ENCODE peak calls at places on chromosome 10, in seven cellular contexts. One of them, this sample, is unnamed.

GRCh38 chr10:42987575-42987974 is 89.3 kb upstream of the RET start:
- DNase-seq in SK-N-SH: no peak
- DNase-seq in WTC11: no peak
- DNase-seq in GM12864: no peak
- DNase-seq in left lung: peak; percentile 25
- DNase-seq in Caco-2: peak; percentile 54
- DNase-seq in GM13976: peak; percentile 19
- DNase-seq in this sample: no peak

GRCh38 chr10:6603142-6604125 is 23.4 kb upstream of the PRKCQ start:
- DNase-seq in SK-N-SH: no peak
- DNase-seq in WTC11: no peak
- DNase-seq in GM12864: no peak
- DNase-seq in left lung: no peak
- DNase-seq in Caco-2: no peak
- DNase-seq in GM13976: no peak
- DNase-seq in this sample: no peak

GRCh38 chr10:21092683-21093524 is 195.8 kb upstream of the NEBL start:
- DNase-seq in SK-N-SH: no peak
- DNase-seq in WTC11: no peak
- DNase-seq in GM12864: no peak
- DNase-seq in left lung: no peak
- DNase-seq in Caco-2: no peak
- DNase-seq in GM13976: no peak
- DNase-seq in this sample: no peak

GRCh38 chr10:29957887-29958330 is 101.5 kb downstream of the JCAD start:
- DNase-seq in SK-N-SH: no peak
- DNase-seq in WTC11: no peak
- DNase-seq in GM12864: no peak
- DNase-seq in left lung: no peak
- DNase-seq in Caco-2: no peak
- DNase-seq in GM13976: no peak
- DNase-seq in this sample: no peak

GRCh38 chr10:97948822-97949221 is 81.6 kb downstream of the CRTAC1 start:
- DNase-seq in SK-N-SH: no peak
- DNase-seq in WTC11: no peak
- DNase-seq in GM12864: no peak
- DNase-seq in left lung: no peak
- DNase-seq in Caco-2: no peak
- DNase-seq in GM13976: no peak
- DNase-seq in this sample: no peak

GRCh38 chr10:51910189-51910588 is 210.8 kb upstream of the CSTF2T start:
- DNase-seq in SK-N-SH: no peak
- DNase-seq in WTC11: no peak
- DNase-seq in GM12864: no peak
- DNase-seq in left lung: no peak
- DNase-seq in Caco-2: no peak
- DNase-seq in GM13976: no peak
- DNase-seq in this sample: no peak

GRCh38 chr10:75038335-75038734 is 73.1 kb upstream of the SAMD8 start:
- DNase-seq in SK-N-SH: peak; percentile 44
- DNase-seq in WTC11: no peak
- DNase-seq in GM12864: no peak
- DNase-seq in left lung: no peak
- DNase-seq in Caco-2: no peak
- DNase-seq in GM13976: no peak
- DNase-seq in this sample: no peak

GRCh38 chr10:58570307-58570723 is 57.6 kb downstream of the BICC1 start:
- DNase-seq in SK-N-SH: no peak
- DNase-seq in WTC11: no peak
- DNase-seq in GM12864: no peak
- DNase-seq in left lung: no peak
- DNase-seq in Caco-2: no peak
- DNase-seq in GM13976: no peak
- DNase-seq in this sample: no peak

GRCh38 chr10:43197834-43198681 is 59.8 kb downstream of the CSGALNACT2 start:
- DNase-seq in SK-N-SH: peak; percentile 71
- DNase-seq in WTC11: peak; percentile 49
- DNase-seq in GM12864: no peak
- DNase-seq in left lung: peak; percentile 29
- DNase-seq in Caco-2: peak; percentile 43
- DNase-seq in GM13976: peak; percentile 62
- DNase-seq in this sample: peak; percentile 59

GRCh38 chr10:35040761-35041501 is 49.2 kb downstream of the CUL2 start:
- DNase-seq in SK-N-SH: no peak
- DNase-seq in WTC11: peak; percentile 55
- DNase-seq in GM12864: no peak
- DNase-seq in left lung: no peak
- DNase-seq in Caco-2: no peak
- DNase-seq in GM13976: no peak
- DNase-seq in this sample: no peak

GRCh38 chr10:86711957-86712708 is 43.8 kb downstream of the LDB3 start:
- DNase-seq in SK-N-SH: peak; percentile 88
- DNase-seq in WTC11: peak; percentile 52
- DNase-seq in GM12864: peak; percentile 63
- DNase-seq in left lung: peak; percentile 43
- DNase-seq in Caco-2: no peak
- DNase-seq in GM13976: peak; percentile 82
- DNase-seq in this sample: peak; percentile 85

GRCh38 chr10:77493239-77493806 is 144.3 kb downstream of the KCNMA1 start:
- DNase-seq in SK-N-SH: no peak
- DNase-seq in WTC11: no peak
- DNase-seq in GM12864: no peak
- DNase-seq in left lung: no peak
- DNase-seq in Caco-2: no peak
- DNase-seq in GM13976: no peak
- DNase-seq in this sample: no peak

GRCh38 chr10:115942106-115942505 is 330.9 kb downstream of the GFRA1 start:
- DNase-seq in SK-N-SH: peak; percentile 23
- DNase-seq in WTC11: no peak
- DNase-seq in GM12864: no peak
- DNase-seq in left lung: no peak
- DNase-seq in Caco-2: no peak
- DNase-seq in GM13976: no peak
- DNase-seq in this sample: no peak

GRCh38 chr10:7788640-7789335 is 811 bp downstream of the ATP5F1C start:
- DNase-seq in SK-N-SH: peak; percentile 34
- DNase-seq in WTC11: no peak
- DNase-seq in GM12864: no peak
- DNase-seq in left lung: no peak
- DNase-seq in Caco-2: peak; percentile 45
- DNase-seq in GM13976: no peak
- DNase-seq in this sample: peak; percentile 44

GRCh38 chr10:15068802-15069201 is 19.8 kb downstream of the ACBD7 start:
- DNase-seq in SK-N-SH: no peak
- DNase-seq in WTC11: no peak
- DNase-seq in GM12864: no peak
- DNase-seq in left lung: no peak
- DNase-seq in Caco-2: no peak
- DNase-seq in GM13976: no peak
- DNase-seq in this sample: no peak

GRCh38 chr10:75428434-75429158 is 2.8 kb upstream of the LRMDA start:
- DNase-seq in SK-N-SH: no peak
- DNase-seq in WTC11: no peak
- DNase-seq in GM12864: no peak
- DNase-seq in left lung: no peak
- DNase-seq in Caco-2: no peak
- DNase-seq in GM13976: no peak
- DNase-seq in this sample: no peak

DNA sequence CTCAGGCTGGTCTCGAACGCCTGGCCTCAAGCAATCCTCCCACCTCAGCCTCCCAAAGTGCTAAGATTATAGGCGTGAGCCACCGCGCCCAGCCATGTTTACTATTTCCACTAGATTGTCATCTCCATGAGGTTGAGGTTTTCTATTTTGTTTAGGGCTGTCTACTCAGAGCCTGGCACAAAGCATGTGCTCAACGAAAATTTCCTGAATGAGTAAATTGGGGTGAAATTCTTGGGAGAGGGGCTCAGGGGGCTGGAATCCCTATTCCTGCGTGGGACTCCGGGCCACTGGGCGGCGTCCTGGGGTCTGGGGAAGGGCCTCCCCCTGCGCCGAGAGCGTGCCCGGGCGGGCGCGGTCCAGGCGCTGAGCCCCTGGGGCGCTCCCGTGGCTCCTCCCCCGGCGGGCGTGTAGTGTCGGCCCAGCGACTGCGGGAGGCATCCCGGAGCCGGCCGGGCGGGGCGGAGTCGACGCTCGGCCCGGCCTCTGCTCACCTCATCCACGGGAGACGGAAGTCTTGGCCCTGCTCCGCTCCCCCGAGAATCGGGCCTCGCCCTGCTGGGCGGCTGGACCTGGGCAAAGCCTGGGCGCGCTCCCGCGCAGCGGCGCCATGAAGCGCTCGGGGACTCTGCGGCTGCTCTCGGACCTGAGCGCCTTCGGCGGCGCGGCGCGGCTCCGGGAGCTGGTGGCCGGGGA is at the start of gene HPS6:
- DNase-seq in SK-N-SH: peak; percentile 98
- DNase-seq in WTC11: peak; percentile 74
- DNase-seq in GM12864: peak; percentile 53
- DNase-seq in left lung: peak; percentile 93
- DNase-seq in Caco-2: peak; percentile 93
- DNase-seq in GM13976: peak; percentile 99
- DNase-seq in this sample: peak; percentile 99
- TF ChIP-seq CTCF in SK-N-SH: peak; percentile 40
- TF ChIP-seq CTCF in WTC11: no peak
- TF ChIP-seq CTCF in GM12864: no peak
- TF ChIP-seq CTCF in left lung: peak; percentile 38
- TF ChIP-seq CTCF in Caco-2: peak; percentile 32
- TF ChIP-seq CTCF in GM13976: no peak
- TF ChIP-seq CTCF in this sample: no peak

GRCh38 chr10:99080275-99080816 is 155.3 kb downstream of the HPSE2 start:
- DNase-seq in SK-N-SH: no peak
- DNase-seq in WTC11: no peak
- DNase-seq in GM12864: no peak
- DNase-seq in left lung: no peak
- DNase-seq in Caco-2: no peak
- DNase-seq in GM13976: no peak
- DNase-seq in this sample: no peak
- TF ChIP-seq CTCF in SK-N-SH: no peak
- TF ChIP-seq CTCF in WTC11: no peak
- TF ChIP-seq CTCF in GM12864: no peak
- TF ChIP-seq CTCF in left lung: no peak
- TF ChIP-seq CTCF in Caco-2: no peak
- TF ChIP-seq CTCF in GM13976: no peak
- TF ChIP-seq CTCF in this sample: no peak

GRCh38 chr10:3808689-3809199 is 23.7 kb upstream of the KLF6 start:
- DNase-seq in SK-N-SH: no peak
- DNase-seq in WTC11: no peak
- DNase-seq in GM12864: no peak
- DNase-seq in left lung: no peak
- DNase-seq in Caco-2: no peak
- DNase-seq in GM13976: no peak
- DNase-seq in this sample: no peak

GRCh38 chr10:3806603-3807002 is 21.6 kb upstream of the KLF6 start:
- DNase-seq in SK-N-SH: no peak
- DNase-seq in WTC11: no peak
- DNase-seq in GM12864: no peak
- DNase-seq in left lung: no peak
- DNase-seq in Caco-2: peak; percentile 76
- DNase-seq in GM13976: no peak
- DNase-seq in this sample: no peak

GRCh38 chr10:3807928-3808496 is 23.0 kb upstream of the KLF6 start:
- DNase-seq in SK-N-SH: no peak
- DNase-seq in WTC11: no peak
- DNase-seq in GM12864: no peak
- DNase-seq in left lung: no peak
- DNase-seq in Caco-2: no peak
- DNase-seq in GM13976: no peak
- DNase-seq in this sample: no peak

GRCh38 chr10:3805791-3806381 is 20.9 kb upstream of the KLF6 start:
- DNase-seq in SK-N-SH: no peak
- DNase-seq in WTC11: no peak
- DNase-seq in GM12864: no peak
- DNase-seq in left lung: no peak
- DNase-seq in Caco-2: peak; percentile 80
- DNase-seq in GM13976: no peak
- DNase-seq in this sample: no peak

DNA sequence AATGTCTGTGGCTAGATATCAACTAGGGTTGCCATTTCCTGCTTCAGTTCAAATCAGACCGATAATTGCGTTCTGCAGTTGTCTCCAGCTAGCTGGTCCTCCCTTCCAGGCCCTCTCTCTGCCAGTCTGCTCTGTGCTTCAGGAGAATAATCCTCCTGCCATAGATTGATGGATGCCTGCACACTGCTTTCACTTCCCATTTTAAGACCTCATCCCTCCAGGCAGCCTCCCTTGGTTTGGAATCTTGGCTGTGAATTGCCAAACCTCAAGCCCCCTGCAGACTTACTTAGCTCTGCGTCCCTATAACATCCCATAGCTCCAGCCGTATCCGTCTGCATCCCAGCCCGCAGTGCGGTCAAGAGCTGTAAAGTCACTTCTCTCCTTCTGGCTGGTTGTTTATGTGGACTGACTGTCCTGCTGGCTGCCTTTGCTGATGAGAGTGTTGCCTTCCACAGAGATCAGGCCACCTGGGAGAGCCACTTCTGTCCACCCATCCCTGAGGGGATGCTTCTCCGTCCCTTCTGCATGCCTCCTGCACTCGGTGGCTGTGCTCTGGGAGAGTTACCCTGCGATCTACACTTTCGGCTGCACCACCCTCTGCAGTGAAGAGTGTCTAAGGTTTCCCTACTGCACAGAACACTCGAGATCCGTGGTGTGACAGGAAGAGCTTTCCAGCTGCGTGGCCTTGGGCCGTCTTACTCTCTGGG is 22.4 kb upstream of the KLF6 start:
- DNase-seq in SK-N-SH: no peak
- DNase-seq in WTC11: no peak
- DNase-seq in GM12864: no peak
- DNase-seq in left lung: no peak
- DNase-seq in Caco-2: no peak
- DNase-seq in GM13976: no peak
- DNase-seq in this sample: no peak
- TF ChIP-seq CTCF in SK-N-SH: no peak
- TF ChIP-seq CTCF in WTC11: no peak
- TF ChIP-seq CTCF in GM12864: no peak
- TF ChIP-seq CTCF in left lung: no peak
- TF ChIP-seq CTCF in Caco-2: no peak
- TF ChIP-seq CTCF in GM13976: no peak
- TF ChIP-seq CTCF in this sample: no peak

GRCh38 chr10:72043016-72043834 is 45.1 kb downstream of the SPOCK2 start:
- DNase-seq in SK-N-SH: no peak
- DNase-seq in WTC11: no peak
- DNase-seq in GM12864: no peak
- DNase-seq in left lung: no peak
- DNase-seq in Caco-2: peak; percentile 52
- DNase-seq in GM13976: no peak
- DNase-seq in this sample: no peak

GRCh38 chr10:72048450-72049124 is 39.8 kb downstream of the SPOCK2 start:
- DNase-seq in SK-N-SH: peak; percentile 88
- DNase-seq in WTC11: peak; percentile 98
- DNase-seq in GM12864: peak; percentile 73
- DNase-seq in left lung: peak; percentile 89
- DNase-seq in Caco-2: peak; percentile 94
- DNase-seq in GM13976: peak; percentile 86
- DNase-seq in this sample: peak; percentile 87

GRCh38 chr10:72045586-72045985 is 42.8 kb downstream of the SPOCK2 start:
- DNase-seq in SK-N-SH: no peak
- DNase-seq in WTC11: no peak
- DNase-seq in GM12864: no peak
- DNase-seq in left lung: no peak
- DNase-seq in Caco-2: no peak
- DNase-seq in GM13976: no peak
- DNase-seq in this sample: no peak

GRCh38 chr10:72041491-72041890 is 46.9 kb downstream of the SPOCK2 start:
- DNase-seq in SK-N-SH: no peak
- DNase-seq in WTC11: no peak
- DNase-seq in GM12864: no peak
- DNase-seq in left lung: no peak
- DNase-seq in Caco-2: no peak
- DNase-seq in GM13976: no peak
- DNase-seq in this sample: no peak

GRCh38 chr10:72044417-72045041 is 43.8 kb downstream of the SPOCK2 start:
- DNase-seq in SK-N-SH: peak; percentile 70
- DNase-seq in WTC11: no peak
- DNase-seq in GM12864: no peak
- DNase-seq in left lung: no peak
- DNase-seq in Caco-2: peak; percentile 39
- DNase-seq in GM13976: no peak
- DNase-seq in this sample: no peak
- TF ChIP-seq CTCF in SK-N-SH: peak; percentile 25
- TF ChIP-seq CTCF in WTC11: no peak
- TF ChIP-seq CTCF in GM12864: no peak
- TF ChIP-seq CTCF in left lung: peak; percentile 14
- TF ChIP-seq CTCF in Caco-2: no peak
- TF ChIP-seq CTCF in GM13976: no peak
- TF ChIP-seq CTCF in this sample: no peak

This sample was measured in GM20000.